ENCODE peak calls at places on chromosomes 1 and 21, in ten cellular contexts. I is GM19239; V is naive thymus-derived CD8-positive, alpha-beta T cell; W is neural progenitor cell; Q is activated CD4-positive, alpha-beta T cell treated with anti-CD3 and anti-CD28 coated beads, Interleukin-2, amount 10 ng/mL, durations not matched to agents 24 days and 14 days; N is Caco-2; E is GM06990; M is NCI-H1092; C is NT2/D1; A is stimulated activated CD8-positive, alpha-beta memory T cell treated with anti-CD3 and anti-CD28 coated beads, Interleukin-2, amount 100 ng/mL, for 1 hour. B is an unnamed sample.

GRCh38 chr1:163170975-163171676 is 31.6 kb downstream of the RGS5 start:
- DNase-seq in I (no peak), Q (no peak), M (no peak), V (no peak), A (no peak), E (no peak), C (no peak), N (no peak), W (no peak), B (no peak)

GRCh38 chr1:65395887-65396612 is 24.4 kb upstream of the LEPR start:
- DNase-seq in V (no peak), C (peak), Q (peak), N (no peak), I (no peak), W (no peak), M (no peak), E (no peak), A (no peak), B (no peak)

GRCh38 chr1:107277022-107277421 is 136.2 kb downstream of the NTNG1 start:
- DNase-seq in C (peak), V (no peak), W (peak), I (no peak), Q (no peak), A (no peak), N (peak), M (peak), E (no peak), B (no peak)

GRCh38 chr1:175935566-175936115 is 192.2 kb upstream of the TNR start:
- DNase-seq in M (no peak), A (no peak), W (no peak), E (no peak), I (no peak), C (no peak), N (no peak), Q (no peak), V (no peak), B (no peak)

GRCh38 chr1:23634840-23635642 is 56.6 kb upstream of the RPL11 start:
- DNase-seq in V (peak), I (peak), W (peak), M (peak), C (peak), Q (peak), N (peak), E (peak), A (peak), B (peak)

GRCh38 chr1:228003461-228004330 is 3.1 kb upstream of the WNT3A start:
- DNase-seq in N (no peak), C (no peak), M (no peak), W (no peak), V (no peak), Q (peak), E (no peak), A (no peak), I (no peak), B (peak)

GRCh38 chr1:208203127-208203847 is 40.9 kb downstream of the PLXNA2 start:
- DNase-seq in A (no peak), C (no peak), W (no peak), V (no peak), N (no peak), I (no peak), Q (no peak), M (peak), E (no peak), B (no peak)

GRCh38 chr1:246784621-246785535 is 60.7 kb downstream of the SCCPDH start:
- DNase-seq in V (no peak), N (no peak), E (peak), W (no peak), M (no peak), C (no peak), Q (peak), A (no peak), I (no peak), B (no peak)

GRCh38 chr21:33949516-33950424 is 34.2 kb upstream of the ATP5PO start:
- DNase-seq in A (peak), V (peak), W (no peak), Q (peak), E (peak), C (no peak), N (no peak), M (no peak), I (no peak), B (no peak)

GRCh38 chr1:226711976-226712778 is 26.9 kb downstream of the ITPKB start:
- DNase-seq in N (no peak), W (no peak), C (no peak), V (peak), E (peak), A (no peak), M (no peak), Q (peak), I (peak), B (peak)

GRCh38 chr1:168161459-168161858 is 17.3 kb upstream of the TIPRL start:
- DNase-seq in Q (no peak), M (no peak), N (no peak), I (no peak), C (no peak), W (no peak), A (no peak), E (no peak), V (no peak), B (no peak)

GRCh38 chr1:165539908-165540307 is 3.9 kb upstream of the LRRC52 start:
- DNase-seq in M (no peak), N (no peak), W (no peak), C (no peak), Q (no peak), I (no peak), V (no peak), E (no peak), A (no peak), B (no peak)

B was measured in GM13976.